ENCODE peak calls at places on chromosomes 6 and 20, in six cellular contexts. F is fibroblast of lung, U is GM23338, W is mammary epithelial cell, L is neural progenitor cell, A is endothelial cell of umbilical vein. C is an unnamed sample.
A peak's percentile ranks its signal among the peaks of the same experiment; 100 is the strongest.

GRCh38 chr20:17651761-17652388 is 30.2 kb downstream of the RRBP1 start:
- DNase-seq in U (no peak), L (no peak), F (peak; percentile 54), W (no peak), A (no peak), C (peak; percentile 42)

GRCh38 chr6:33819021-33819420 is 15.2 kb upstream of the MLN start:
- DNase-seq in U (no peak), L (no peak), W (no peak), A (no peak), F (no peak), C (no peak)

GRCh38 chr6:159152014-159152413 is 17.2 kb upstream of the FNDC1 start:
- DNase-seq in L (no peak), F (no peak), W (no peak), A (no peak), U (no peak), C (no peak)

GRCh38 chr20:41005361-41005729 is 23.3 kb upstream of the TOP1 start:
- DNase-seq in L (no peak), W (peak; percentile 91), F (peak; percentile 99), A (peak; percentile 98), U (no peak), C (peak; percentile 86)

GRCh38 chr6:33604941-33605854 is 15.9 kb upstream of the ITPR3 start:
- DNase-seq in U (no peak), F (no peak), A (no peak), L (no peak), W (no peak), C (no peak)

GRCh38 chr6:108609276-108609769 is 48.6 kb downstream of the FOXO3 start:
- DNase-seq in L (no peak), A (no peak), W (peak; percentile 76), F (peak; percentile 35), U (peak; percentile 24), C (no peak)

GRCh38 chr6:42041131-42042055 is 8.9 kb upstream of the TAF8 start:
- DNase-seq in U (no peak), F (peak; percentile 44), L (peak; percentile 21), W (no peak), A (no peak), C (no peak)

GRCh38 chr6:46352541-46353267 is 138.5 kb downstream of the RCAN2 start:
- DNase-seq in A (no peak), F (no peak), L (no peak), U (peak; percentile 13), W (no peak), C (no peak)

GRCh38 chr20:17281478-17281877 is 54.6 kb downstream of the PCSK2 start:
- DNase-seq in W (peak; percentile 18), L (peak; percentile 74), A (no peak), F (no peak), U (peak; percentile 89), C (peak; percentile 62)

GRCh38 chr6:83365931-83366330 is 64.9 kb downstream of the ME1 start:
- DNase-seq in F (peak; percentile 90), A (no peak), W (no peak), U (no peak), L (no peak), C (no peak)

GRCh38 chr20:62301773-62302340 is 940 bp upstream of the ADRM1 start:
- DNase-seq in W (peak; percentile 89), L (peak; percentile 97), F (peak; percentile 92), A (peak; percentile 90), U (peak; percentile 96), C (peak; percentile 96)

GRCh38 chr6:14804444-14805210 is 441.2 kb upstream of the JARID2 start:
- DNase-seq in A (no peak), F (peak; percentile 89), W (peak; percentile 57), U (no peak), L (no peak), C (peak; percentile 84)

GRCh38 chr6:71851214-71851613 is 35.1 kb upstream of the RIMS1 start:
- DNase-seq in F (peak; percentile 9), L (no peak), W (no peak), U (no peak), A (no peak), C (no peak)

GRCh38 chr6:16947461-16948159 is 154.2 kb upstream of the STMND1 start:
- DNase-seq in F (peak; percentile 100), A (peak; percentile 77), W (peak; percentile 75), U (peak; percentile 52), L (peak; percentile 7), C (peak; percentile 72)

GRCh38 chr20:8646026-8646425 is 422.9 kb upstream of the PLCB4 start:
- DNase-seq in F (peak; percentile 32), W (peak; percentile 68), U (no peak), L (no peak), A (peak; percentile 91), C (no peak)

GRCh38 chr20:31607640-31608255 is 2.7 kb downstream of the ID1 start:
- DNase-seq in U (no peak), A (peak; percentile 47), F (peak; percentile 45), W (peak; percentile 12), L (no peak), C (no peak)

GRCh38 chr6:148700713-148701392 is 46.0 kb upstream of the UST start:
- DNase-seq in A (no peak), F (peak; percentile 60), W (peak; percentile 21), U (peak; percentile 37), L (peak; percentile 23), C (peak; percentile 14)

GRCh38 chr6:34393191-34393967 is 910 bp upstream of the NUDT3 start:
- DNase-seq in W (no peak), A (no peak), U (no peak), L (no peak), F (no peak), C (no peak)

GRCh38 chr6:56378966-56379608 is 131.7 kb upstream of the COL21A1 start:
- DNase-seq in U (no peak), A (no peak), W (peak; percentile 77), F (no peak), L (no peak), C (no peak)

GRCh38 chr20:41854765-41855164 is 236.6 kb upstream of the CHD6 start:
- DNase-seq in U (no peak), F (peak; percentile 0), A (no peak), W (peak; percentile 59), L (no peak), C (peak; percentile 10)

GRCh38 chr6:149482542-149483261 is 2.1 kb downstream of the ZC3H12D start:
- DNase-seq in U (no peak), L (no peak), A (no peak), W (no peak), F (no peak), C (no peak)

GRCh38 chr20:32589256-32589655 is 4.1 kb upstream of the NOL4L start:
- DNase-seq in W (peak; percentile 57), A (no peak), L (no peak), F (no peak), U (no peak), C (no peak)

GRCh38 chr20:35248641-35249475 is 22.4 kb downstream of the MMP24 start:
- DNase-seq in F (no peak), U (no peak), A (no peak), W (no peak), L (no peak), C (no peak)

GRCh38 chr6:85460154-85460950 is 10.5 kb downstream of the NT5E start:
- DNase-seq in A (peak; percentile 91), U (no peak), L (no peak), W (no peak), F (no peak), C (no peak)

GRCh38 chr6:136086686-136087085 is 163.4 kb downstream of the MTFR2 start:
- DNase-seq in L (no peak), U (no peak), W (no peak), A (no peak), F (peak; percentile 77), C (no peak)

GRCh38 chr6:17431581-17431980 is 38.2 kb downstream of the CAP2 start:
- DNase-seq in A (no peak), F (peak; percentile 44), L (no peak), W (no peak), U (peak; percentile 43), C (no peak)

GRCh38 chr6:37565267-37566208 is 65.8 kb upstream of the CCDC167 start:
- DNase-seq in F (no peak), U (peak; percentile 85), W (no peak), A (peak; percentile 21), L (peak; percentile 96), C (peak; percentile 59)
- TF ChIP-seq CTCF in F (no peak), U (no peak), W (no peak), A (no peak), L (peak; percentile 44), C (peak; percentile 34)

DNA sequence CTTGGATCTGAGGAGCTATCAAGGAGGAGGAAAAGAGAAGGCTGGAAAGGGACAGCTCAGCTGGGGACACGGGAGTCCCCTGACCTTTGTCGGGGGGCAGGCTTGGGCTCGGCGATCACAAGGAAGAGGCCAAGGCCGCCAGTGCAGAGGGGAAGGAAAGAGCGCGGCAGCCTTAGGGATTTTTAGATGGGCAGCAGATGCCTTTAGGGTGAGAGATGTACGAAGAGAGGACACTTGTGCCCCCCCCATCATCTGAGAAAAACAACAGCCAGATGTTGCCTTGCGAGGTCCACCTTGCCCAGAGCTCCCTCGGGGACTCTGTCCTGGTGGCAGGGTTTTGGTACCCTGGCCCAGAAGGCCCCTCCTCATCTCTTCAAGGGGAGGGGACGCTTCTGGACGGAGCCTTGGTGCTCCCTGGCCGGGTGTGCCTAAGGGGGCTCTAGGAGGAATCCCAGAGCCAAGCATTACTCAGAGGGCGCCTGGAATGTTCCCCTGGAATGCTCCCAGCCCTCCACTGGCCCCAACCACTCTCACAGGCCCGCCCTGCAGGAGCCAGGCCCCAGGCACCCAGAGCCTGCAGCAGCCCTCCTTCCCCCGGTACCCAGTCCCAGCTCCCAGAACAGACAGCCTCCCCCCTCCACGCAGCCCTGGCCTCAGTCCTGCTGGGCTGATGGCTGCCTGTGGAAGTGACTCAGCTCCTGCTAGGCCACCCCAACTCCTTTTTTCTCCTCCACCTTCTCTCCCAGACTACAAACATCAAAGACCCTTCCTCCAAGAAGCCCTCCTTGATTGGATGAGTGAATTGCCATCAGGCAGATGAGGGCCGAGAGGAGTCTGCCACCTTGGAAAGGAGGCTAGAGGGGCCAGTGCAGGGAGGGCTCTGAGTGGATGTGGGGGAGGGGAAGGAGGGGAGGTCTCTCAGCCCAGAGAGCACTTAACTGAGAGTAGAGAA is 1.8 kb downstream of the ADAM33 start:
- DNase-seq in L (peak; percentile 27), W (no peak), U (peak; percentile 66), A (no peak), F (peak; percentile 69), C (peak; percentile 48)
- H3K4me2 ChIP-seq in L (no peak overlapping the region), W (no peak overlapping the region), U (peak overlapping the region; percentile 90), A (no peak overlapping the region), F (peak overlapping the region; percentile 94), C (peak overlapping the region; percentile 90)

DNA sequence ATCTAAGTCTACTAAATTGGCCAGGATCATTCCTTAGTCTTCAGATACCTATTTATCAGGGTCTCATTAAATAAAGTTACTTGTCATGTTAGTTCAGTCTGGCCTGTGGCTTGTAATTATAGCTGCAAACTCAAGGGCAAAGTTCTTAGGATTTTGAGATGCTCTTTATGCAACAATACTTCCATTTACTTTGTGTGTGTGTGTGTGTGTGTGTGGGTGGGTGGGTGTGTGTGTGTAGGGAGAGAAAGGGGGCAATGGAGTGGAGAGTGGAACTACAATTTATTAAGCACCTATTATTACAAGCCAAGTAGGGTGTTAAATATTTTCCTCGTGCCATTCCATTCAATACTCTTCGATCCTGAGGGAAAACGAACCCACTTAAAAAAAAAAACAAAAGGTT is 17.7 kb upstream of the TBC1D20 start:
- DNase-seq in U (no peak), W (no peak), L (no peak), A (no peak), F (no peak), C (no peak)
- TF ChIP-seq EZH2 in U (no peak), W (no peak), L (no peak), A (no peak), F (no peak), C (no peak)

DNA sequence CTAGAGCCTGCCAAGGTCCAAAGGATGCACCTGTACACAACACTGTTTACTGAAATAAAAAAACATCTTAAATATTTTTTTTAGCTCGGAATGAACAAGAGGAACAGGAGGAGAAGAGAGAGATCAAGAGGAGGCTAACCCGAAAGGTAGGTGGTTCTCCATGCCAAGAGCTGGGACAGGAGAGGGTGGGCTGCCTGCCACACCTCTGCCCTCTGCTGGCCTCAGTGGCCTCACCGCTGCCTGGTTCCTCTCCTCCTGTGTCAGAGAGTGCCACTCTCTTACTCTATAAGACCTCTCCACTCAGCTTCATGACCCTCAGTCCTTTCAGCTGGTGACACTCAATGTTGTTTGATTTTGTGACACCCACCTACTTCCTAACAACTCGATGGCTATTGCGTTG is 50.2 kb downstream of the TBC1D7 start:
- DNase-seq in W (no peak), F (no peak), A (no peak), L (peak; percentile 56), U (peak; percentile 72), C (no peak)
- TF ChIP-seq CTCF in W (no peak), F (no peak), A (peak; percentile 29), L (peak; percentile 65), U (peak; percentile 72), C (peak; percentile 15)